ENCODE peak calls at places on chromosomes 12 and 14, in nine cellular contexts. T is AG08396, H is lower lobe of right lung, A is fibroblast of the conjunctiva, K is GM23248, J is stomach, B is body of pancreas, Z is SIG-M5, X is epithelial cell of proximal tubule. V is an unnamed sample.

GRCh38 chr12:48050174-48050573 is 45.9 kb upstream of the COL2A1 start:
- DNase-seq in H (no peak), X (no peak), Z (no peak), T (no peak), K (no peak), A (no peak), B (no peak), J (no peak), V (no peak)

GRCh38 chr14:77026930-77027537 is 1.5 kb downstream of the IRF2BPL start:
- DNase-seq in K (peak), B (peak), J (peak), X (no peak), H (peak), Z (no peak), A (no peak), T (peak), V (peak)

GRCh38 chr12:91662021-91662420 is 479.4 kb upstream of the DCN start:
- DNase-seq in X (no peak), Z (no peak), B (no peak), T (no peak), H (no peak), J (no peak), K (no peak), A (no peak), V (no peak)

GRCh38 chr12:28294300-28294699 is 104.0 kb downstream of the CCDC91 start:
- DNase-seq in J (no peak), H (no peak), A (no peak), X (peak), T (no peak), K (no peak), Z (no peak), B (no peak), V (no peak)

GRCh38 chr14:95544588-95544987 is 9.7 kb downstream of the GLRX5 start:
- DNase-seq in T (no peak), K (no peak), Z (no peak), X (no peak), B (no peak), H (no peak), A (no peak), J (no peak), V (no peak)

GRCh38 chr14:93537962-93538361 is 107.2 kb downstream of the UNC79 start:
- DNase-seq in X (no peak), B (no peak), K (no peak), A (no peak), J (no peak), T (no peak), H (no peak), Z (no peak), V (no peak)

GRCh38 chr14:96805906-96806305 is 8.7 kb downstream of the VRK1 start:
- DNase-seq in X (no peak), T (no peak), K (no peak), A (no peak), Z (no peak), H (no peak), B (no peak), J (no peak), V (peak)

GRCh38 chr14:50943261-50943942 is 881 bp downstream of the PYGL start:
- DNase-seq in X (no peak), Z (no peak), T (peak), K (peak), H (peak), J (peak), B (peak), A (no peak), V (no peak)

GRCh38 chr14:58572092-58572853 is 65.5 kb upstream of the DACT1 start:
- DNase-seq in Z (no peak), J (no peak), T (peak), H (no peak), A (no peak), B (no peak), K (peak), X (peak), V (peak)

GRCh38 chr12:44847888-44848770 is 28.0 kb downstream of the NELL2 start:
- DNase-seq in B (no peak), X (no peak), J (no peak), H (no peak), A (no peak), Z (no peak), K (no peak), T (no peak), V (peak)

GRCh38 chr12:24902521-24903304 is 46.2 kb downstream of the BCAT1 start:
- DNase-seq in H (peak), A (no peak), B (no peak), K (peak), J (no peak), Z (no peak), T (peak), X (no peak), V (no peak)

GRCh38 chr12:66055837-66056319 is 74.7 kb downstream of the LLPH start:
- DNase-seq in J (no peak), B (no peak), A (no peak), X (no peak), T (no peak), K (no peak), Z (no peak), H (no peak), V (no peak)

GRCh38 chr14:73342670-73343069 is 105.4 kb downstream of the PAPLN start:
- DNase-seq in B (no peak), A (no peak), J (no peak), H (no peak), Z (no peak), X (no peak), T (no peak), K (no peak), V (peak)

GRCh38 chr14:96944297-96944696 is 147.1 kb downstream of the VRK1 start:
- DNase-seq in B (no peak), Z (no peak), J (no peak), H (no peak), K (no peak), T (no peak), A (no peak), X (no peak), V (no peak)

GRCh38 chr12:124613151-124613585 is 45.8 kb upstream of the NCOR2 start:
- DNase-seq in K (peak), T (no peak), H (no peak), Z (no peak), B (no peak), X (no peak), J (peak), A (peak), V (peak)

GRCh38 chr12:12839886-12840285 is 26.7 kb downstream of the DDX47 start:
- DNase-seq in Z (no peak), B (no peak), J (peak), A (peak), K (peak), T (peak), H (no peak), X (no peak), V (no peak)

GRCh38 chr12:124722871-124723270 is 140.8 kb downstream of the SCARB1 start:
- DNase-seq in K (peak), A (no peak), Z (no peak), T (no peak), J (no peak), H (no peak), B (no peak), X (no peak), V (no peak)

GRCh38 chr12:131962069-131962468 is 12.3 kb downstream of the EP400 start:
- DNase-seq in Z (no peak), T (no peak), H (no peak), K (no peak), A (no peak), X (no peak), J (no peak), B (no peak), V (no peak)

GRCh38 chr14:90519262-90519920 is 122.6 kb downstream of the CALM1 start:
- DNase-seq in Z (no peak), B (no peak), K (no peak), A (no peak), J (no peak), X (no peak), T (no peak), H (peak), V (no peak)

GRCh38 chr12:123532021-123532420 is 1.5 kb downstream of the RILPL1 start:
- DNase-seq in J (no peak), K (peak), X (no peak), T (no peak), A (no peak), H (no peak), B (no peak), Z (peak), V (no peak)

GRCh38 chr12:54082402-54082892 is 28.8 kb downstream of the HOXC4 start:
- DNase-seq in B (peak), Z (no peak), T (no peak), A (no peak), X (no peak), J (peak), K (peak), H (no peak), V (peak)

GRCh38 chr14:65258391-65258790 is 154.1 kb upstream of the FUT8 start:
- DNase-seq in X (no peak), H (no peak), K (peak), J (no peak), T (no peak), Z (no peak), B (no peak), A (peak), V (no peak)

GRCh38 chr12:3604750-3605638 is 114.0 kb downstream of the PRMT8 start:
- DNase-seq in K (no peak), T (no peak), H (no peak), J (peak), X (peak), A (no peak), Z (no peak), B (peak), V (peak)

GRCh38 chr12:89060133-89060532 is 292.2 kb downstream of the DUSP6 start:
- DNase-seq in J (no peak), X (no peak), A (no peak), H (no peak), B (no peak), Z (no peak), K (peak), T (no peak), V (peak)

GRCh38 chr12:117903441-117903840 is 65.3 kb downstream of the KSR2 start:
- DNase-seq in A (no peak), Z (no peak), X (no peak), T (no peak), J (no peak), B (no peak), H (no peak), K (no peak), V (no peak)

GRCh38 chr12:131950182-131950913 is 606 bp downstream of the EP400 start:
- DNase-seq in A (no peak), Z (no peak), H (peak), J (peak), B (peak), X (no peak), K (peak), T (peak), V (peak)

GRCh38 chr12:116459921-116460666 is 99.1 kb upstream of the MAP1LC3B2 start:
- DNase-seq in B (no peak), T (no peak), A (no peak), Z (no peak), X (no peak), K (peak), J (no peak), H (no peak), V (no peak)

GRCh38 chr12:98179151-98179550 is 336.2 kb upstream of the TMPO start:
- DNase-seq in Z (no peak), H (no peak), B (no peak), K (no peak), X (no peak), T (no peak), J (no peak), A (no peak), V (no peak)